ENCODE peak calls at places on chromosome 5, in four cellular contexts. W is activated gamma-delta T cell treated with Interleukin-2 at 50 U/mL for 16 hours, M is SK-N-SH, X is NCI-H2227 treated with DMSO at 0.1 percent for 48 hours. Q is an unnamed sample.

GRCh38 chr5:43433381-43433780 is 21.2 kb upstream of the CCL28 start:
- DNase-seq in X (no peak), M (no peak), W (no peak), Q (no peak)

GRCh38 chr5:168819004-168819626 is 239.9 kb upstream of the PANK3 start:
- DNase-seq in X (no peak), W (no peak), M (no peak), Q (no peak)

GRCh38 chr5:134944630-134945029 is 23.1 kb upstream of the CATSPER3 start:
- DNase-seq in X (no peak), W (no peak), M (peak; percentile 59), Q (no peak)

GRCh38 chr5:175235251-175235963 is 208.6 kb downstream of the DRD1 start:
- DNase-seq in M (no peak), X (no peak), W (no peak), Q (no peak)

GRCh38 chr5:89901983-89902382 is 507.6 kb downstream of the CETN3 start:
- DNase-seq in W (no peak), M (no peak), X (no peak), Q (no peak)

GRCh38 chr5:148957591-148958202 is 105.2 kb downstream of the SH3TC2 start:
- DNase-seq in X (no peak), W (peak; percentile 52), M (peak; percentile 59), Q (peak; percentile 77)

GRCh38 chr5:179829732-179830435 is 9.2 kb downstream of the SQSTM1 start:
- DNase-seq in W (no peak), M (no peak), X (no peak), Q (no peak)

GRCh38 chr5:133612021-133612860 is at the start of gene FSTL4:
- DNase-seq in M (peak; percentile 82), X (peak; percentile 28), W (no peak), Q (peak; percentile 90)

GRCh38 chr5:141902416-141902815 is 21.3 kb upstream of the DELE1 start:
- DNase-seq in W (no peak), X (peak; percentile 38), M (peak; percentile 82), Q (no peak)

GRCh38 chr5:120778491-120779293 is 314.6 kb downstream of the PRR16 start:
- DNase-seq in W (no peak), M (no peak), X (no peak), Q (no peak)

GRCh38 chr5:154829589-154830218 is 20.7 kb downstream of the FAXDC2 start:
- DNase-seq in W (no peak), X (no peak), M (no peak), Q (no peak)